ENCODE peak calls at places on chromosomes 11 and 22, in four cellular contexts. O is K562, X is GM12878, A is HepG2. K is an unnamed sample.

GRCh38 chr22:47813661-47814060 is 1051.2 kb downstream of the TBC1D22A start:
- DNase-seq in O (no peak), X (no peak), A (no peak), K (no peak)

GRCh38 chr22:40218152-40218551 is 40.4 kb downstream of the TNRC6B start:
- DNase-seq in O (no peak), X (no peak), A (no peak), K (no peak)

GRCh38 chr11:105862736-105863367 is 159.2 kb downstream of the MSANTD4 start:
- DNase-seq in O (peak; percentile 6), X (no peak), A (peak; percentile 36), K (peak; percentile 23)

GRCh38 chr11:128405693-128406364 is 181.5 kb downstream of the ETS1 start:
- DNase-seq in O (no peak), X (no peak), A (no peak), K (no peak)

GRCh38 chr11:46240861-46241260 is 36.6 kb upstream of the CREB3L1 start:
- DNase-seq in O (no peak), X (no peak), A (no peak), K (no peak)

GRCh38 chr11:119490253-119491006 is 67.5 kb upstream of the THY1 start:
- DNase-seq in O (no peak), X (no peak), A (no peak), K (no peak)

GRCh38 chr22:42280140-42280539 is 9.7 kb upstream of the TCF20 start:
- DNase-seq in O (no peak), X (no peak), A (no peak), K (no peak)

GRCh38 chr11:82527185-82527584 is 206.5 kb downstream of the FAM181B start:
- DNase-seq in O (no peak), X (no peak), A (no peak), K (no peak)

GRCh38 chr22:39309364-39309861 is 10.0 kb downstream of the RPL3 start:
- DNase-seq in O (no peak), X (no peak), A (no peak), K (no peak)

GRCh38 chr22:44094751-44095302 is 70.7 kb downstream of the PARVB start:
- DNase-seq in O (no peak), X (no peak), A (no peak), K (no peak)

GRCh38 chr11:19597194-19597593 is 115.4 kb upstream of the NAV2 start:
- DNase-seq in O (no peak), X (no peak), A (no peak), K (no peak)

GRCh38 chr11:123576082-123576481 is 78.3 kb downstream of the SCN3B start:
- DNase-seq in O (no peak), X (no peak), A (no peak), K (no peak)

GRCh38 chr11:35034401-35034800 is 104.6 kb upstream of the CD44 start:
- DNase-seq in O (no peak), X (no peak), A (no peak), K (no peak)

GRCh38 chr22:47837703-47838102 is 1075.3 kb downstream of the TBC1D22A start:
- DNase-seq in O (peak; percentile 59), X (no peak), A (peak; percentile 30), K (no peak)

GRCh38 chr22:17562906-17563870 is at the start of gene SLC25A18:
- DNase-seq in O (peak; percentile 47), X (no peak), A (peak; percentile 53), K (peak; percentile 50)

GRCh38 chr22:29733362-29734322 is 13.8 kb downstream of the CABP7 start:
- DNase-seq in O (peak; percentile 43), X (peak; percentile 17), A (no peak), K (peak; percentile 61)

GRCh38 chr11:19076744-19077589 is 16.4 kb upstream of the MRGPRX2 start:
- DNase-seq in O (peak; percentile 67), X (no peak), A (peak; percentile 32), K (peak; percentile 66)

GRCh38 chr22:35328472-35328885 is 28.8 kb downstream of the TOM1 start:
- DNase-seq in O (no peak), X (no peak), A (peak; percentile 96), K (no peak)

GRCh38 chr22:31958625-31959239 is 14.4 kb downstream of the YWHAH start:
- DNase-seq in O (no peak), X (no peak), A (no peak), K (no peak)

GRCh38 chr11:92380882-92381281 is 156.3 kb downstream of the FAT3 start:
- DNase-seq in O (no peak), X (no peak), A (no peak), K (no peak)

GRCh38 chr11:70024036-70024772 is 53.9 kb upstream of the ANO1 start:
- DNase-seq in O (no peak), X (no peak), A (no peak), K (no peak)

GRCh38 chr22:36197065-36197440 is 4.6 kb downstream of the APOL4 start:
- DNase-seq in O (peak; percentile 90), X (no peak), A (no peak), K (no peak)

GRCh38 chr22:38867124-38867455 is 4.9 kb downstream of the CBX6 start:
- DNase-seq in O (no peak), X (no peak), A (no peak), K (no peak)

GRCh38 chr22:50261615-50262459 is at the start of gene MAPK12:
- DNase-seq in O (peak; percentile 71), X (no peak), A (no peak), K (peak; percentile 61)

GRCh38 chr22:46797355-46797754 is 34.9 kb downstream of the TBC1D22A start:
- DNase-seq in O (peak; percentile 37), X (no peak), A (peak; percentile 12), K (no peak)

GRCh38 chr22:23826510-23827350 is 12.1 kb downstream of the DERL3 start:
- DNase-seq in O (no peak), X (no peak), A (no peak), K (no peak)

GRCh38 chr11:114209904-114210303 is 86.3 kb upstream of the NNMT start:
- DNase-seq in O (no peak), X (no peak), A (peak; percentile 68), K (no peak)

GRCh38 chr22:35742342-35743100 is 24.8 kb downstream of the APOL5 start:
- DNase-seq in O (peak; percentile 88), X (no peak), A (no peak), K (peak; percentile 49)

GRCh38 chr22:43826142-43827093 is 14.3 kb upstream of the EFCAB6 start:
- DNase-seq in O (no peak), X (no peak), A (no peak), K (no peak)

GRCh38 chr11:13160302-13160701 is 117.3 kb upstream of the BMAL1 start:
- DNase-seq in O (no peak), X (no peak), A (no peak), K (no peak)

GRCh38 chr11:351411-351810 is 17.9 kb upstream of the B4GALNT4 start:
- DNase-seq in O (no peak), X (no peak), A (no peak), K (no peak)

GRCh38 chr11:355581-356458 is 13.5 kb upstream of the B4GALNT4 start:
- DNase-seq in O (peak; percentile 90), X (peak; percentile 49), A (peak; percentile 90), K (peak; percentile 77)

GRCh38 chr11:350723-351255 is 18.5 kb upstream of the B4GALNT4 start:
- DNase-seq in O (peak; percentile 84), X (peak; percentile 78), A (no peak), K (no peak)

GRCh38 chr11:353315-353857 is 15.9 kb upstream of the B4GALNT4 start:
- DNase-seq in O (peak; percentile 78), X (no peak), A (peak; percentile 90), K (no peak)

GRCh38 chr11:352456-353180 is 16.7 kb upstream of the B4GALNT4 start:
- DNase-seq in O (no peak), X (no peak), A (no peak), K (no peak)
- TF ChIP-seq SP1 in O (no peak), X (no peak), A (no peak), K (no peak)

DNA sequence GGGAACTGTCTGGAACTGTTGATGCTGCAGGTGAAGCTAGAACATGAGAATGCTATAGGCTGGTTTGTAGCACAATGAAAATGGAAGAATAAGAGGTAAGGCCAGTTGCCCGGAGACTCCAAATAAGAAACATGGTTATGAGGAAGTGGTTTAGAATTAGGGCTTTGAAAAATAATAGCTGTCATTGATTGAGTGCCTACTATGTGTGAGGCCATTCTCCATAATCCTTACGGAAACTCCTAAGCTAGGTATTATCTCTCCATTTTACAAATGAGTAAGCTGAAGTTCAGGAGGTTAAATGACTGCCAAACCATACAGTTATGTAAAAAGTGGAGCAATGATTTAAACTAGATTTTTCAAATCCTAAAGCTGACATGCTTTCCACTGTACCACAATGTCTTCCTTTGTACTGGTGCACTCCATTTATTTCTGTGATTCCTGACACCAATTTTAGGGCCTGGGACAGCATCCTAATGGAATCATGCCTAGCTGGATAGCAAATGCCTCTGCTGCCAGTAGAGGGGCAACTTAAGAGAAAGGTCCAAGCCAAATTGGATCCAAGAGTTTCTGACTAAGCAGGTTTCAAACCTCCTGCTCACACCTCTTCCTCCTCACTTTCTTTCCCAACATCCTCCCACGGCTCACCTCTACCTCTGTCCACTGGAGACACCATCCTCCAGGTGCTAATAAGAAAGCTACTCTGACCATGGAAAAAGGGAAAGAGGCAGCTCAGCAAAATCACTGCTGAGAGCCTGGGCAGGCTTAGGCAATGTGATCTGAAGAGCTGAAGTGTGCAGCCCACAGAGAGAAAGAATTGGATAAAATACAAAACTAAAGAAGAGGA is 46.9 kb upstream of the PICALM start:
- DNase-seq in O (no peak), X (no peak), A (no peak), K (no peak)
- TF ChIP-seq BHLHE40 in O (no peak), X (no peak), A (no peak), K (no peak)

DNA sequence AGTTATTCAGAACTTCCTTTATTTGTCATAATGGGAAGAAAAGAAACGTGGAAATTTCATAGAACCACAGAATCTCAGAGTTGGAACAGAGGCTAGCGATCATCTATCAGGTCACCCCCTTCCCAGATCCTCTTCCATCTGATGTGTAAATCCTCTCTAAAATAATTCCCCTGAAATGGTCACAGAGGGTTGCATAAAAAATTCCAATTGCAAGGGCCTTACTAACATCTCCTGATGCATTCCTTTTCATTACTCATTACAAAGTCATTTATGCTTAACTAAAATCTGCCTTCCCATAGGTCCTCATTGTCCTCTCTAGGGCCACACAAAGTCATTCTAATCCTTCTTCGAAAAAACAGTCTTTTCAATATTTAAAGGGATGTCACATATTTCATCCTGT is 771.3 kb downstream of the DLG2 start:
- DNase-seq in O (no peak), X (no peak), A (no peak), K (no peak)
- TF ChIP-seq FOXK2 in O (no peak), X (no peak), A (no peak), K (no peak)

DNA sequence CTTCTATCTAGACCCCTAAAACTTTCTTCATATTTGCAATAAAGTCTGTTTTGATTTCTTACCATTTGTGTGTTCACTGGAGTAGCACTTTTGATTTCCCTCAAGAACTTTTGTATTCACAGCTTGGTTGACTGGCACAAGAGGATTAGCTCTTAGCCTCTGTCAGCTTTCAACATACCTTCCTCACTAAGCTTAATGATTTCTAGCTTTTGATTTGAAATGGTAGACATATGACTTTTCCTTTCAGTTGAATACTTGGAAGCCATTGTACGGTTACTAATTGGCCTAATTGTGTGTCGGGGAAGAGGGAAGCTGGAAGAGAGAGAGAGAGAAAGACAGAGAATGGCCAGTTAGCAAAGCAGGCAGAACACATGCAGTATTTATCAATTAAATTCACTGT is 180.5 kb downstream of the ARHGAP42 start:
- DNase-seq in O (no peak), X (no peak), A (no peak), K (no peak)
- TF ChIP-seq SP1 in O (no peak), X (no peak), A (no peak), K (no peak)